ENCODE peak calls at places on chromosome 20, in five cellular contexts. J, I, Q, N and S are unnamed samples.

GRCh38 chr20:24950836-24951525 is 1.9 kb downstream of the CST7 start:
- DNase-seq in N (no peak), I (no peak), J (no peak), Q (no peak), S (no peak)

GRCh38 chr20:58891686-58892125 is 39.2 kb downstream of the GNAS start:
- DNase-seq in J (no peak), I (no peak), Q (no peak), N (peak), S (peak)

GRCh38 chr20:33725607-33726264 is 5.6 kb upstream of the PXMP4 start:
- DNase-seq in N (no peak), J (no peak), Q (no peak), I (no peak), S (no peak)

GRCh38 chr20:1631309-1632227 is 11.8 kb upstream of the SIRPB1 start:
- DNase-seq in Q (no peak), N (no peak), I (no peak), J (no peak), S (no peak)

GRCh38 chr20:63487781-63488241 is 11.1 kb downstream of the EEF1A2 start:
- DNase-seq in I (no peak), N (no peak), Q (no peak), J (no peak), S (no peak)

GRCh38 chr20:891121-892080 is 24.7 kb downstream of the ANGPT4 start:
- DNase-seq in N (no peak), J (no peak), I (no peak), Q (peak), S (peak)

GRCh38 chr20:48923149-48923718 is 1.7 kb downstream of the ARFGEF2 start:
- DNase-seq in Q (no peak), J (no peak), I (no peak), N (no peak), S (no peak)

GRCh38 chr20:20373046-20373706 is 5.3 kb downstream of the INSM1 start:
- DNase-seq in N (no peak), J (peak), I (peak), Q (peak), S (peak)

GRCh38 chr20:13545755-13546154 is 93.0 kb downstream of the TASP1 start:
- DNase-seq in I (no peak), J (no peak), Q (no peak), N (no peak), S (no peak)

GRCh38 chr20:37989601-37990001 is 43.7 kb downstream of the TTI1 start:
- DNase-seq in I (no peak), J (no peak), N (no peak), Q (no peak), S (peak)

GRCh38 chr20:9068232-9068781 is 580 bp upstream of the PLCB4 start:
- DNase-seq in J (no peak), I (no peak), Q (peak), N (peak), S (peak)

GRCh38 chr20:38407321-38407720 is 27.8 kb downstream of the SNHG17 start:
- DNase-seq in I (no peak), Q (no peak), N (no peak), J (no peak), S (no peak)

GRCh38 chr20:2865630-2866029 is 7.7 kb upstream of the PTPRA start:
- DNase-seq in Q (no peak), J (no peak), N (no peak), I (no peak), S (no peak)

GRCh38 chr20:32984196-32984595 is 20.0 kb downstream of the SUN5 start:
- DNase-seq in I (no peak), N (no peak), Q (peak), J (no peak), S (no peak)

GRCh38 chr20:34538671-34539123 is 19.8 kb upstream of the MAP1LC3A start:
- DNase-seq in J (peak), Q (no peak), I (no peak), N (peak), S (no peak)

GRCh38 chr20:46485431-46485830 is 27.9 kb downstream of the ZNF334 start:
- DNase-seq in J (no peak), Q (no peak), I (no peak), N (no peak), S (no peak)

GRCh38 chr20:34403908-34404307 is 40.8 kb downstream of the ITCH start:
- DNase-seq in I (no peak), J (no peak), N (no peak), Q (no peak), S (no peak)

GRCh38 chr20:61539706-61540360 is 287.8 kb downstream of the CDH4 start:
- DNase-seq in J (no peak), I (no peak), N (no peak), Q (no peak), S (no peak)

GRCh38 chr20:58891076-58891685 is 38.7 kb downstream of the GNAS start:
- DNase-seq in J (no peak), I (no peak), N (peak), Q (peak), S (peak)

GRCh38 chr20:50918403-50918802 is 12.8 kb downstream of the ADNP start:
- DNase-seq in I (no peak), N (no peak), J (no peak), Q (no peak), S (peak)

GRCh38 chr20:44646641-44647274 is 4.7 kb downstream of the ADA start:
- DNase-seq in I (no peak), N (no peak), J (no peak), Q (no peak), S (no peak)

GRCh38 chr20:43507150-43508080 is at the start of gene L3MBTL1:
- DNase-seq in J (no peak), N (peak), I (no peak), Q (no peak), S (peak)

GRCh38 chr20:39850236-39850635 is 838.8 kb downstream of the MAFB start:
- DNase-seq in J (no peak), I (no peak), N (no peak), Q (no peak), S (no peak)

GRCh38 chr20:1033751-1034419 is 31.8 kb upstream of the RSPO4 start:
- DNase-seq in Q (no peak), N (no peak), J (no peak), I (no peak), S (no peak)

GRCh38 chr20:34618676-34619075 is 58.2 kb downstream of the PIGU start:
- DNase-seq in Q (no peak), I (no peak), N (no peak), J (no peak), S (no peak)

GRCh38 chr20:21240394-21240793 is 62.7 kb upstream of the XRN2 start:
- DNase-seq in N (peak), J (no peak), I (no peak), Q (no peak), S (no peak)

GRCh38 chr20:34852298-34852697 is 20.4 kb downstream of the GGT7 start:
- DNase-seq in Q (no peak), J (no peak), N (no peak), I (no peak), S (no peak)

GRCh38 chr20:905999-906520 is 10.1 kb downstream of the ANGPT4 start:
- DNase-seq in Q (no peak), J (no peak), N (no peak), I (no peak), S (no peak)

GRCh38 chr20:47875302-47876025 is 90.2 kb upstream of the SULF2 start:
- DNase-seq in J (no peak), N (no peak), I (no peak), Q (no peak), S (no peak)

GRCh38 chr20:46994341-46994740 is 99.7 kb downstream of the EYA2 start:
- DNase-seq in J (no peak), N (no peak), I (no peak), Q (no peak), S (no peak)

GRCh38 chr20:63255911-63256704 is 1.8 kb upstream of the NKAIN4 start:
- DNase-seq in N (no peak), Q (no peak), I (no peak), J (no peak), S (peak)

GRCh38 chr20:51312480-51312783 is 230.1 kb downstream of the NFATC2 start:
- DNase-seq in J (no peak), I (no peak), Q (no peak), N (no peak), S (no peak)

GRCh38 chr20:47187450-47188195 is 168.9 kb downstream of the ZMYND8 start:
- DNase-seq in N (no peak), Q (no peak), J (no peak), I (no peak), S (no peak)

GRCh38 chr20:61253264-61253639 is 1.2 kb downstream of the CDH4 start:
- DNase-seq in I (no peak), Q (no peak), J (no peak), N (peak), S (no peak)

GRCh38 chr20:33007376-33008335 is at the start of gene BPIFB2:
- DNase-seq in I (no peak), J (no peak), Q (no peak), N (no peak), S (no peak)